ENCODE peak calls at places on chromosome 20, in six cellular contexts. One of them, this sample, is unnamed.

GRCh38 chr20:59064214-59064722 is 21.7 kb upstream of the PRELID3B start:
- DNase-seq in heart left ventricle: no peak
- DNase-seq in IMR-90: no peak
- DNase-seq in aorta: no peak
- DNase-seq in upper lobe of left lung: no peak
- DNase-seq in pancreas: no peak
- DNase-seq in this sample: no peak

GRCh38 chr20:57793421-57793820 is 83.6 kb upstream of the PMEPA1 start:
- DNase-seq in heart left ventricle: no peak
- DNase-seq in IMR-90: no peak
- DNase-seq in aorta: no peak
- DNase-seq in upper lobe of left lung: peak; percentile 7
- DNase-seq in pancreas: no peak
- DNase-seq in this sample: no peak

GRCh38 chr20:58850693-58851174 is at the start of gene GNAS-AS1:
- DNase-seq in heart left ventricle: peak; percentile 85
- DNase-seq in IMR-90: peak; percentile 87
- DNase-seq in aorta: peak; percentile 84
- DNase-seq in upper lobe of left lung: peak; percentile 61
- DNase-seq in pancreas: peak; percentile 90
- DNase-seq in this sample: peak; percentile 89

GRCh38 chr20:54479138-54479906 is 3.9 kb downstream of the DOK5 start:
- DNase-seq in heart left ventricle: no peak
- DNase-seq in IMR-90: peak; percentile 11
- DNase-seq in aorta: no peak
- DNase-seq in upper lobe of left lung: no peak
- DNase-seq in pancreas: no peak
- DNase-seq in this sample: no peak

GRCh38 chr20:32560989-32561830 is 23.9 kb downstream of the NOL4L start:
- DNase-seq in heart left ventricle: no peak
- DNase-seq in IMR-90: no peak
- DNase-seq in aorta: no peak
- DNase-seq in upper lobe of left lung: no peak
- DNase-seq in pancreas: no peak
- DNase-seq in this sample: no peak

GRCh38 chr20:2751868-2752630 is 48.4 kb downstream of the CPXM1 start:
- DNase-seq in heart left ventricle: no peak
- DNase-seq in IMR-90: no peak
- DNase-seq in aorta: no peak
- DNase-seq in upper lobe of left lung: no peak
- DNase-seq in pancreas: peak; percentile 40
- DNase-seq in this sample: no peak

GRCh38 chr20:38191654-38192053 is 26.6 kb upstream of the TGM2 start:
- DNase-seq in heart left ventricle: no peak
- DNase-seq in IMR-90: peak; percentile 54
- DNase-seq in aorta: no peak
- DNase-seq in upper lobe of left lung: peak; percentile 32
- DNase-seq in pancreas: no peak
- DNase-seq in this sample: no peak

GRCh38 chr20:31933698-31934097 is 18.1 kb downstream of the PDRG1 start:
- DNase-seq in heart left ventricle: no peak
- DNase-seq in IMR-90: no peak
- DNase-seq in aorta: no peak
- DNase-seq in upper lobe of left lung: no peak
- DNase-seq in pancreas: no peak
- DNase-seq in this sample: no peak

GRCh38 chr20:54174452-54175175 is 828 bp upstream of the CYP24A1 start:
- DNase-seq in heart left ventricle: no peak
- DNase-seq in IMR-90: no peak
- DNase-seq in aorta: no peak
- DNase-seq in upper lobe of left lung: no peak
- DNase-seq in pancreas: no peak
- DNase-seq in this sample: no peak

GRCh38 chr20:6468751-6469150 is 298.7 kb upstream of the BMP2 start:
- DNase-seq in heart left ventricle: no peak
- DNase-seq in IMR-90: peak; percentile 8
- DNase-seq in aorta: no peak
- DNase-seq in upper lobe of left lung: no peak
- DNase-seq in pancreas: no peak
- DNase-seq in this sample: no peak

GRCh38 chr20:37282558-37282957 is 6.9 kb upstream of the MANBAL start:
- DNase-seq in heart left ventricle: no peak
- DNase-seq in IMR-90: peak; percentile 81
- DNase-seq in aorta: no peak
- DNase-seq in upper lobe of left lung: no peak
- DNase-seq in pancreas: no peak
- DNase-seq in this sample: no peak

GRCh38 chr20:49863666-49864065 is 51.0 kb downstream of the SLC9A8 start:
- DNase-seq in heart left ventricle: no peak
- DNase-seq in IMR-90: no peak
- DNase-seq in aorta: no peak
- DNase-seq in upper lobe of left lung: no peak
- DNase-seq in pancreas: no peak
- DNase-seq in this sample: no peak

GRCh38 chr20:41370176-41370575 is 3.6 kb upstream of the EMILIN3 start:
- DNase-seq in heart left ventricle: no peak
- DNase-seq in IMR-90: no peak
- DNase-seq in aorta: no peak
- DNase-seq in upper lobe of left lung: no peak
- DNase-seq in pancreas: no peak
- DNase-seq in this sample: no peak

GRCh38 chr20:24772667-24773066 is 176.4 kb upstream of the CST7 start:
- DNase-seq in heart left ventricle: no peak
- DNase-seq in IMR-90: no peak
- DNase-seq in aorta: no peak
- DNase-seq in upper lobe of left lung: peak; percentile 6
- DNase-seq in pancreas: no peak
- DNase-seq in this sample: no peak

GRCh38 chr20:64026-64603 is 23.4 kb upstream of the DEFB125 start:
- DNase-seq in heart left ventricle: no peak
- DNase-seq in IMR-90: no peak
- DNase-seq in aorta: no peak
- DNase-seq in upper lobe of left lung: no peak
- DNase-seq in pancreas: no peak
- DNase-seq in this sample: no peak

GRCh38 chr20:32468860-32469259 is 110.7 kb downstream of the ASXL1 start:
- DNase-seq in heart left ventricle: no peak
- DNase-seq in IMR-90: no peak
- DNase-seq in aorta: no peak
- DNase-seq in upper lobe of left lung: no peak
- DNase-seq in pancreas: no peak
- DNase-seq in this sample: no peak

GRCh38 chr20:19886666-19887288 is 128.7 kb downstream of the RIN2 start:
- DNase-seq in heart left ventricle: no peak
- DNase-seq in IMR-90: peak; percentile 56
- DNase-seq in aorta: no peak
- DNase-seq in upper lobe of left lung: no peak
- DNase-seq in pancreas: no peak
- DNase-seq in this sample: no peak

GRCh38 chr20:19889011-19889953 is 127.9 kb upstream of the NAA20 start:
- DNase-seq in heart left ventricle: peak; percentile 83
- DNase-seq in IMR-90: peak; percentile 76
- DNase-seq in aorta: peak; percentile 59
- DNase-seq in upper lobe of left lung: no peak
- DNase-seq in pancreas: peak; percentile 18
- DNase-seq in this sample: peak; percentile 13

GRCh38 chr20:19885981-19886665 is 128.1 kb downstream of the RIN2 start:
- DNase-seq in heart left ventricle: peak; percentile 48
- DNase-seq in IMR-90: peak; percentile 61
- DNase-seq in aorta: peak; percentile 78
- DNase-seq in upper lobe of left lung: peak; percentile 58
- DNase-seq in pancreas: peak; percentile 54
- DNase-seq in this sample: peak; percentile 44

GRCh38 chr20:19887566-19888268 is 129.4 kb upstream of the NAA20 start:
- DNase-seq in heart left ventricle: no peak
- DNase-seq in IMR-90: no peak
- DNase-seq in aorta: no peak
- DNase-seq in upper lobe of left lung: no peak
- DNase-seq in pancreas: no peak
- DNase-seq in this sample: no peak

GRCh38 chr20:19888269-19888669 is 128.9 kb upstream of the NAA20 start:
- DNase-seq in heart left ventricle: peak; percentile 30
- DNase-seq in IMR-90: no peak
- DNase-seq in aorta: no peak
- DNase-seq in upper lobe of left lung: no peak
- DNase-seq in pancreas: no peak
- DNase-seq in this sample: no peak
- H3K4me3 ChIP-seq in heart left ventricle: peak overlapping the region; percentile 55
- H3K4me3 ChIP-seq in IMR-90: peak overlapping the region; percentile 57
- H3K4me3 ChIP-seq in aorta: no peak overlapping the region
- H3K4me3 ChIP-seq in upper lobe of left lung: peak overlapping the region; percentile 44
- H3K4me3 ChIP-seq in pancreas: no peak overlapping the region
- H3K4me3 ChIP-seq in this sample: no peak overlapping the region

GRCh38 chr20:35508493-35509218 is 20.8 kb downstream of the C20orf173 start:
- DNase-seq in heart left ventricle: no peak
- DNase-seq in IMR-90: no peak
- DNase-seq in aorta: peak; percentile 21
- DNase-seq in upper lobe of left lung: no peak
- DNase-seq in pancreas: no peak
- DNase-seq in this sample: no peak
- H3K36me3 ChIP-seq in heart left ventricle: no peaks in the 10 kb centered on the region
- H3K36me3 ChIP-seq in IMR-90: peaks cover 53% of the 10 kb centered on the region
- H3K36me3 ChIP-seq in aorta: no peaks in the 10 kb centered on the region
- H3K36me3 ChIP-seq in upper lobe of left lung: peaks cover 14% of the 10 kb centered on the region
- H3K36me3 ChIP-seq in pancreas: peaks cover 21% of the 10 kb centered on the region
- H3K36me3 ChIP-seq in this sample: peaks cover 93% of the 10 kb centered on the region

DNA sequence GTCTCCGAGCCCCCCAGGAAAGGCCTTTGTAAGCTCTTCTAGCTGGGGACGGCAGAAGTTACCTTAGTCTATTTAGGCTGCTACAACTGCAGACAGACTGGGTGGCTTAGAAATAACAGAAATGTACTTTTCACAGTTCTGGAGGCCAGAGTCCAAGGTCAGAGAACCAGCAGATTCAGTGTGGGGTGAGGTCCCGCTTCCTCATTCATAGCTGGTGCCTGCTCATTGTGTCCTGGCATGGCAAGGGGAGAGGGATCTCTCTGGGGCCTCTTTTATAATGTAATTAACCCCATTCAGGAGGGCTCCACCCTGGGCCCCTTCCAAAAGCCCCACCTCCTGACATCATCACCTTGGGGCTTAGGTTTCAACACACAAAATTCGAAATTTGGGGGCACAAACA is 315.1 kb downstream of the CDH4 start:
- DNase-seq in heart left ventricle: no peak
- DNase-seq in IMR-90: no peak
- DNase-seq in aorta: no peak
- DNase-seq in upper lobe of left lung: no peak
- DNase-seq in pancreas: no peak
- DNase-seq in this sample: no peak
- H3K9me3 ChIP-seq in heart left ventricle: no peaks in the 10 kb centered on the region
- H3K9me3 ChIP-seq in IMR-90: no peaks in the 10 kb centered on the region
- H3K9me3 ChIP-seq in aorta: no peaks in the 10 kb centered on the region
- H3K9me3 ChIP-seq in upper lobe of left lung: no peaks in the 10 kb centered on the region
- H3K9me3 ChIP-seq in pancreas: no peaks in the 10 kb centered on the region
- H3K9me3 ChIP-seq in this sample: no peaks in the 10 kb centered on the region

GRCh38 chr20:48825551-48825885 is 2.3 kb downstream of the PREX1 start:
- DNase-seq in heart left ventricle: no peak
- DNase-seq in IMR-90: no peak
- DNase-seq in aorta: no peak
- DNase-seq in upper lobe of left lung: no peak
- DNase-seq in pancreas: no peak
- DNase-seq in this sample: no peak

GRCh38 chr20:48823476-48823875 is 4.3 kb downstream of the PREX1 start:
- DNase-seq in heart left ventricle: no peak
- DNase-seq in IMR-90: no peak
- DNase-seq in aorta: no peak
- DNase-seq in upper lobe of left lung: no peak
- DNase-seq in pancreas: no peak
- DNase-seq in this sample: no peak

GRCh38 chr20:48826064-48826463 is 1.7 kb downstream of the PREX1 start:
- DNase-seq in heart left ventricle: no peak
- DNase-seq in IMR-90: no peak
- DNase-seq in aorta: no peak
- DNase-seq in upper lobe of left lung: no peak
- DNase-seq in pancreas: no peak
- DNase-seq in this sample: no peak

GRCh38 chr20:48823960-48824497 is 3.8 kb downstream of the PREX1 start:
- DNase-seq in heart left ventricle: no peak
- DNase-seq in IMR-90: peak; percentile 65
- DNase-seq in aorta: no peak
- DNase-seq in upper lobe of left lung: no peak
- DNase-seq in pancreas: no peak
- DNase-seq in this sample: peak; percentile 68

GRCh38 chr20:48824830-48825550 is 2.8 kb downstream of the PREX1 start:
- DNase-seq in heart left ventricle: no peak
- DNase-seq in IMR-90: no peak
- DNase-seq in aorta: no peak
- DNase-seq in upper lobe of left lung: no peak
- DNase-seq in pancreas: no peak
- DNase-seq in this sample: no peak
- H3K4me3 ChIP-seq in heart left ventricle: no peak overlapping the region
- H3K4me3 ChIP-seq in IMR-90: no peak overlapping the region
- H3K4me3 ChIP-seq in aorta: no peak overlapping the region
- H3K4me3 ChIP-seq in upper lobe of left lung: peak overlapping the region; percentile 62
- H3K4me3 ChIP-seq in pancreas: no peak overlapping the region
- H3K4me3 ChIP-seq in this sample: no peak overlapping the region